ENCODE peak calls at places on chromosomes 3 and 15, in eight cellular contexts. One of them, this sample, is unnamed.

GRCh38 chr15:88241060-88241459 is 15.5 kb downstream of the NTRK3 start:
- DNase-seq in GM23338: peak; percentile 23
- DNase-seq in Caco-2: no peak
- DNase-seq in gastrocnemius medialis: no peak
- DNase-seq in Peyer's patch: no peak
- DNase-seq in colonic mucosa: no peak
- DNase-seq in stomach: no peak
- DNase-seq in tibial artery: no peak
- DNase-seq in this sample: no peak

GRCh38 chr15:89775815-89776214 is 317 bp upstream of the MESP2 start:
- DNase-seq in colonic mucosa: no peak
- DNase-seq in GM23338: no peak
- DNase-seq in Caco-2: no peak
- DNase-seq in tibial artery: no peak
- DNase-seq in gastrocnemius medialis: no peak
- DNase-seq in Peyer's patch: no peak
- DNase-seq in stomach: no peak
- DNase-seq in this sample: no peak

GRCh38 chr3:131699001-131699400 is 196.2 kb upstream of the MRPL3 start:
- DNase-seq in tibial artery: no peak
- DNase-seq in Peyer's patch: no peak
- DNase-seq in stomach: no peak
- DNase-seq in colonic mucosa: no peak
- DNase-seq in Caco-2: no peak
- DNase-seq in GM23338: no peak
- DNase-seq in gastrocnemius medialis: no peak
- DNase-seq in this sample: no peak

GRCh38 chr3:3605181-3605580 is 194.1 kb upstream of the LRRN1 start:
- DNase-seq in stomach: no peak
- DNase-seq in Caco-2: no peak
- DNase-seq in gastrocnemius medialis: no peak
- DNase-seq in colonic mucosa: no peak
- DNase-seq in GM23338: no peak
- DNase-seq in Peyer's patch: no peak
- DNase-seq in tibial artery: no peak
- DNase-seq in this sample: no peak

GRCh38 chr3:53375019-53375418 is 27.7 kb upstream of the DCP1A start:
- DNase-seq in stomach: peak; percentile 70
- DNase-seq in colonic mucosa: peak; percentile 76
- DNase-seq in tibial artery: peak; percentile 34
- DNase-seq in gastrocnemius medialis: peak; percentile 27
- DNase-seq in Caco-2: peak; percentile 82
- DNase-seq in GM23338: peak; percentile 88
- DNase-seq in Peyer's patch: peak; percentile 17
- DNase-seq in this sample: peak; percentile 78

GRCh38 chr3:128278761-128279593 is 125.7 kb downstream of the EEFSEC start:
- DNase-seq in gastrocnemius medialis: no peak
- DNase-seq in colonic mucosa: peak; percentile 40
- DNase-seq in Caco-2: no peak
- DNase-seq in tibial artery: peak; percentile 36
- DNase-seq in stomach: peak; percentile 62
- DNase-seq in GM23338: peak; percentile 54
- DNase-seq in Peyer's patch: no peak
- DNase-seq in this sample: peak; percentile 72

GRCh38 chr3:134852893-134853351 is 57.9 kb downstream of the EPHB1 start:
- DNase-seq in stomach: no peak
- DNase-seq in colonic mucosa: no peak
- DNase-seq in Caco-2: no peak
- DNase-seq in Peyer's patch: peak; percentile 69
- DNase-seq in gastrocnemius medialis: no peak
- DNase-seq in GM23338: no peak
- DNase-seq in tibial artery: no peak
- DNase-seq in this sample: no peak

GRCh38 chr3:51620543-51620942 is 50.5 kb upstream of the TEX264 start:
- DNase-seq in gastrocnemius medialis: no peak
- DNase-seq in stomach: no peak
- DNase-seq in tibial artery: no peak
- DNase-seq in colonic mucosa: no peak
- DNase-seq in Caco-2: no peak
- DNase-seq in Peyer's patch: no peak
- DNase-seq in GM23338: no peak
- DNase-seq in this sample: no peak

GRCh38 chr15:63968700-63969099 is 77.6 kb downstream of the DAPK2 start:
- DNase-seq in gastrocnemius medialis: no peak
- DNase-seq in stomach: no peak
- DNase-seq in tibial artery: no peak
- DNase-seq in Peyer's patch: no peak
- DNase-seq in colonic mucosa: peak; percentile 70
- DNase-seq in GM23338: no peak
- DNase-seq in Caco-2: no peak
- DNase-seq in this sample: no peak

GRCh38 chr3:14234197-14235002 is 55.8 kb downstream of the LSM3 start:
- DNase-seq in colonic mucosa: peak; percentile 82
- DNase-seq in Caco-2: no peak
- DNase-seq in tibial artery: no peak
- DNase-seq in GM23338: no peak
- DNase-seq in stomach: peak; percentile 64
- DNase-seq in gastrocnemius medialis: peak; percentile 46
- DNase-seq in Peyer's patch: no peak
- DNase-seq in this sample: peak; percentile 56

DNA sequence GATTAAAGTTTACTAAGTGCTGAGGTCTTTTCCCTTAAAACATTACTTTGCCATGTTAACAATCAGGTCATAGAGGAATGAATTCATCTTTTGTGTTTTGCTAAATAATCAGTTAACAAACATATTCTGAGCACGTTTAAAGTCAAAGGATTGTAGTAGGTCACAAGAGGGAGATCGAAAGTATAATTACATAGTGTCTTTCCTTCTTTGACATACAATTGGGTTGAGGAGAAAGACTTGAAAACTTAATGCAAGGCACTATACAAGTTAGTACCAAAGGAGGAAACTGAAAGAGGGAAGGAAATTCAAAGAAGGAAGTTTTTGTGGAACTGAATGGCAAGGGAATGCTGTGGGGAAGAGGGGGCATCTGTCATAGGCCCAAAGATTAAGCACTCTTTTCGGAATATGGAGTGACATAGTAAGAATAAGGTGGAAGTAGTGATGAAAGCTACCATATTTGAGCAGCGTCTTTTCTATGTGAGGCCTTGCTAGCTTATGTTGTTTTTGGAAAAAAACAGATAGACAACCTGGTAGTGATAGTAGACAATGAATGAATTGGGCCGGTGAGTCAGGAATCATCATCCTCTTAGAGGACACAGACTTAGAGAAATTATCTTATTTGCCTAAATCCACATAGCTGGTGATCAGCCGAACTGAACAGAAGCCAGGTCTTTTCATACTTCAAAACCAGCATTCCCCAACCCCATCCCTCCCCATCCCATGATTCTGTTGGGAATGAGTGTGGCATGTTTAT is 10.1 kb downstream of the MBNL1 start:
- DNase-seq in tibial artery: no peak
- DNase-seq in colonic mucosa: no peak
- DNase-seq in gastrocnemius medialis: no peak
- DNase-seq in GM23338: no peak
- DNase-seq in stomach: no peak
- DNase-seq in Caco-2: no peak
- DNase-seq in Peyer's patch: no peak
- DNase-seq in this sample: no peak
- H3K4me1 ChIP-seq in tibial artery: peaks cover 100% of the 10 kb centered on the region
- H3K4me1 ChIP-seq in colonic mucosa: peaks cover 5% of the 10 kb centered on the region
- H3K4me1 ChIP-seq in gastrocnemius medialis: peaks cover 88% of the 10 kb centered on the region
- H3K4me1 ChIP-seq in GM23338: peaks cover 17% of the 10 kb centered on the region
- H3K4me1 ChIP-seq in stomach: peaks cover 97% of the 10 kb centered on the region
- H3K4me1 ChIP-seq in Caco-2: peaks cover 55% of the 10 kb centered on the region
- H3K4me1 ChIP-seq in Peyer's patch: peaks cover 60% of the 10 kb centered on the region
- H3K4me1 ChIP-seq in this sample: peaks cover 99% of the 10 kb centered on the region

DNA sequence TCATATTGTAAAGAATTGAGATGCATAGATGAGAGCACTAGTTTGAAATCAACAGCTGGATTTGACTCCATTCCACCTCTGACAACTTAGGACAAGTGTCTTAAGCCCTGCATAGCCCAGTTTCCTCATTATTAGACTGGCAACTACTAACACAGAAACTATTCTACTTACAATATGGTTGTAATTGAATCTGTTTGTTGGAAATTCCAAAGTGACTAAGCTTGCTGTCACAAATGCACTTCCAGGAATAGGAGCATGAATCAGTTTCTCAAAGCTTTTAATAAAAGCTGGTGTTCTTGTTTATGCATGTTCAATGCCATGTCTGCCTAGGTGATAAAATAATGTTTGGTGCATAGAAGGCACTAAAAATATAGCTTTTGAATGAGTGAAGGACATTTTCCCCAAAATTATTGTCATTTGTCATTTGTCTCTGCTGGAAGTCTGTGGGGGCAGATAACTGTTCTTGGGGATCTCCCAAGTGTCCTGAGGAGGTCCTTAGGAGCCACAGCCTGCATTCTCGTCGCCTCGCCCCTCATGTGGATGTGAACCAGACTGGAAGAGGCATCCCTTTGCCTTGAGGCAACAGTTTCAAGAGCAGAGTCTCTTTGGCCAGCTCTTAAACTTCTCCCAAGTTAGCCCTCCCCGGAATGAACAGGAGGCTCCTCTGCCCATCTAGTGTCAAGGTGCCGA is 40.4 kb upstream of the CD47 start:
- DNase-seq in tibial artery: no peak
- DNase-seq in colonic mucosa: no peak
- DNase-seq in stomach: no peak
- DNase-seq in Caco-2: no peak
- DNase-seq in Peyer's patch: no peak
- DNase-seq in GM23338: no peak
- DNase-seq in gastrocnemius medialis: no peak
- DNase-seq in this sample: no peak
- H3K4me3 ChIP-seq in tibial artery: no peak overlapping the region
- H3K4me3 ChIP-seq in colonic mucosa: no peak overlapping the region
- H3K4me3 ChIP-seq in stomach: no peak overlapping the region
- H3K4me3 ChIP-seq in Caco-2: no peak overlapping the region
- H3K4me3 ChIP-seq in Peyer's patch: no peak overlapping the region
- H3K4me3 ChIP-seq in GM23338: no peak overlapping the region
- H3K4me3 ChIP-seq in gastrocnemius medialis: no peak overlapping the region
- H3K4me3 ChIP-seq in this sample: no peak overlapping the region

DNA sequence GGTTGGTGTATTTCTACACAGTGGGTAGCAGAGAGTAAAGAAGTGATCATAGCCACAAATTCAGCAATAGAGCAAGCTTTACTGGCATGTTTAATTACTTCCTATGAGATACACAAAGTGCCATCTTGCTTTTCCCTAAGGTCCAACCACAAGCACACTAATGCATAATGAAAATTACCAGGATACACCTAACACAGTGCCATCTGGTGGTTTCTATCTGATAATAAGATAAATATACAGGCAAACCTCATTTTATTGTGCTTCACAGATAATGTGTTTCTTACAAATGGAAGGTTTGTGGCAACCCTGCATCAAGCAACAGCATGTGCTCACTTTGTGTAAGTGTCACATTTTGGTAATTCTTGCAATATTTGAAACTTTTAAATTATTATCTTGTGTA is 223.0 kb downstream of the NSUN3 start:
- DNase-seq in gastrocnemius medialis: no peak
- DNase-seq in Caco-2: no peak
- DNase-seq in tibial artery: no peak
- DNase-seq in stomach: no peak
- DNase-seq in colonic mucosa: no peak
- DNase-seq in GM23338: peak; percentile 17
- DNase-seq in Peyer's patch: no peak
- DNase-seq in this sample: no peak
- TF ChIP-seq CTCF in gastrocnemius medialis: no peak
- TF ChIP-seq CTCF in Caco-2: no peak
- TF ChIP-seq CTCF in tibial artery: no peak
- TF ChIP-seq CTCF in stomach: no peak
- TF ChIP-seq CTCF in colonic mucosa: no peak
- TF ChIP-seq CTCF in GM23338: peak; percentile 37
- TF ChIP-seq CTCF in Peyer's patch: no peak
- TF ChIP-seq CTCF in this sample: no peak

GRCh38 chr3:149541091-149541491 is 66.6 kb downstream of the TM4SF4 start:
- DNase-seq in GM23338: no peak
- DNase-seq in colonic mucosa: no peak
- DNase-seq in tibial artery: no peak
- DNase-seq in Caco-2: no peak
- DNase-seq in gastrocnemius medialis: no peak
- DNase-seq in stomach: no peak
- DNase-seq in Peyer's patch: no peak
- DNase-seq in this sample: no peak
- H3K4me1 ChIP-seq in GM23338: peaks cover 29% of the 10 kb centered on the region
- H3K4me1 ChIP-seq in colonic mucosa: no peaks in the 10 kb centered on the region
- H3K4me1 ChIP-seq in tibial artery: peaks cover 52% of the 10 kb centered on the region
- H3K4me1 ChIP-seq in Caco-2: peaks cover 57% of the 10 kb centered on the region
- H3K4me1 ChIP-seq in gastrocnemius medialis: peaks cover 17% of the 10 kb centered on the region
- H3K4me1 ChIP-seq in stomach: peaks cover 71% of the 10 kb centered on the region
- H3K4me1 ChIP-seq in Peyer's patch: no peaks in the 10 kb centered on the region
- H3K4me1 ChIP-seq in this sample: no peaks in the 10 kb centered on the region